ENCODE peak calls at places on chromosomes 16 and 17, in ten cellular contexts. O is brain microvascular endothelial cell; U is osteocyte; W is kidney; Z is B cell; P is RWPE1; M is psoas muscle; K is omental fat pad; T is CD4-positive, alpha-beta T cell; S is GM12865. Y is an unnamed sample.

GRCh38 chr17:74089869-74090464 is 113.5 kb upstream of the RPL38 start:
- DNase-seq in W (no peak), O (peak), S (peak), U (no peak), Z (no peak), M (no peak), T (no peak), K (no peak), P (no peak), Y (peak)

GRCh38 chr17:77914440-77915254 is 43.9 kb upstream of the TNRC6C start:
- DNase-seq in M (no peak), P (peak), K (no peak), T (no peak), O (no peak), S (no peak), U (no peak), W (no peak), Z (no peak), Y (no peak)

GRCh38 chr16:324451-325334 is 27.8 kb downstream of the AXIN1 start:
- DNase-seq in K (no peak), S (peak), W (no peak), U (no peak), Z (peak), M (no peak), T (peak), O (no peak), P (no peak), Y (no peak)

GRCh38 chr17:78023042-78023441 is 64.5 kb downstream of the TNRC6C start:
- DNase-seq in S (no peak), O (no peak), K (no peak), Z (no peak), T (no peak), M (no peak), W (no peak), U (no peak), P (no peak), Y (no peak)

GRCh38 chr16:76639685-76640289 is 362.6 kb downstream of the CNTNAP4 start:
- DNase-seq in M (no peak), W (no peak), O (no peak), P (peak), K (no peak), S (peak), Z (no peak), T (no peak), U (no peak), Y (no peak)

GRCh38 chr17:13864551-13864950 is 204.8 kb upstream of the COX10 start:
- DNase-seq in T (no peak), P (no peak), Z (no peak), S (no peak), M (no peak), W (no peak), O (no peak), U (no peak), K (no peak), Y (no peak)

GRCh38 chr17:47957591-47958490 is at the start of gene PRR15L:
- DNase-seq in U (no peak), P (no peak), O (no peak), T (no peak), W (peak), S (no peak), K (no peak), M (no peak), Z (no peak), Y (peak)

GRCh38 chr17:1755993-1756306 is 5.9 kb upstream of the SERPINF1 start:
- DNase-seq in Z (no peak), U (no peak), M (no peak), W (no peak), T (no peak), K (no peak), O (no peak), P (no peak), S (no peak), Y (no peak)

GRCh38 chr17:14748036-14748715 is 447.3 kb downstream of the HS3ST3B1 start:
- DNase-seq in K (no peak), U (no peak), M (no peak), T (no peak), O (no peak), S (peak), W (no peak), Z (no peak), P (no peak), Y (no peak)

GRCh38 chr17:77543779-77544178 is 403.0 kb downstream of the SEC14L1 start:
- DNase-seq in O (no peak), U (no peak), K (no peak), T (no peak), Z (no peak), W (no peak), S (no peak), P (no peak), M (no peak), Y (no peak)

GRCh38 chr17:16075949-16076348 is 76.3 kb downstream of the TTC19 start:
- DNase-seq in K (no peak), T (no peak), Z (no peak), U (no peak), M (no peak), O (no peak), S (no peak), P (no peak), W (no peak), Y (no peak)

GRCh38 chr17:80575057-80575875 is 30.6 kb downstream of the RPTOR start:
- DNase-seq in Z (peak), S (peak), U (peak), W (peak), M (peak), T (peak), P (peak), K (peak), O (peak), Y (peak)

GRCh38 chr16:12259258-12259657 is 282.7 kb downstream of the SNX29 start:
- DNase-seq in P (no peak), M (no peak), U (no peak), T (no peak), W (no peak), Z (no peak), K (no peak), S (no peak), O (no peak), Y (no peak)

GRCh38 chr16:88561485-88562369 is 8.5 kb upstream of the ZC3H18 start:
- DNase-seq in S (peak), M (peak), T (peak), O (peak), Z (peak), W (no peak), P (peak), U (no peak), K (no peak), Y (no peak)

GRCh38 chr17:31401456-31402254 is 10.2 kb downstream of the RAB11FIP4 start:
- DNase-seq in O (no peak), U (no peak), M (no peak), W (peak), K (no peak), P (no peak), S (no peak), T (no peak), Z (no peak), Y (no peak)

GRCh38 chr17:2140683-2141082 is 85.8 kb downstream of the HIC1 start:
- DNase-seq in S (no peak), M (no peak), K (no peak), Z (no peak), W (no peak), O (no peak), P (no peak), T (no peak), U (no peak), Y (no peak)

GRCh38 chr17:74477411-74477810 is 11.0 kb downstream of the CD300A start:
- DNase-seq in U (no peak), T (no peak), Z (no peak), P (no peak), W (no peak), M (no peak), K (no peak), O (no peak), S (no peak), Y (no peak)

GRCh38 chr16:1612320-1613111 is at the start of gene CRAMP1:
- DNase-seq in S (peak), Z (no peak), K (no peak), W (no peak), P (peak), T (peak), U (no peak), M (peak), O (peak), Y (peak)

GRCh38 chr17:4206945-4207344 is 56.8 kb downstream of the ANKFY1 start:
- DNase-seq in T (no peak), S (peak), O (peak), W (no peak), U (no peak), M (no peak), K (no peak), Z (no peak), P (no peak), Y (no peak)

GRCh38 chr17:64061157-64061898 is 40.9 kb upstream of the ICAM2 start:
- DNase-seq in O (no peak), T (no peak), W (no peak), K (no peak), Z (no peak), S (peak), P (no peak), U (no peak), M (no peak), Y (no peak)

GRCh38 chr16:28925386-28926228 is 569 bp upstream of the RABEP2 start:
- DNase-seq in K (no peak), U (no peak), P (peak), M (peak), Z (peak), T (peak), W (peak), O (peak), S (peak), Y (no peak)

GRCh38 chr17:35731239-35731931 is at the start of gene RASL10B:
- DNase-seq in U (no peak), S (no peak), Z (no peak), T (peak), O (peak), M (peak), W (peak), K (no peak), P (peak), Y (peak)

GRCh38 chr16:88352261-88353200 is 30.2 kb upstream of the ZNF469 start:
- DNase-seq in M (no peak), O (no peak), Z (no peak), W (peak), U (no peak), T (no peak), K (no peak), P (no peak), S (no peak), Y (no peak)

GRCh38 chr16:22424161-22424937 is 49.9 kb upstream of the CDR2 start:
- DNase-seq in O (no peak), K (no peak), T (no peak), M (peak), P (no peak), U (peak), S (no peak), W (no peak), Z (no peak), Y (no peak)

GRCh38 chr17:1779571-1780074 is 17.8 kb downstream of the SERPINF1 start:
- DNase-seq in O (peak), M (peak), Z (no peak), W (peak), T (no peak), P (peak), S (no peak), U (no peak), K (peak), Y (no peak)

GRCh38 chr17:19614900-19615299 is 33.7 kb upstream of the ALDH3A2 start:
- DNase-seq in K (no peak), S (no peak), T (no peak), U (no peak), Z (no peak), M (no peak), W (no peak), P (no peak), O (no peak), Y (no peak)
- TF ChIP-seq CTCF in K (no peak), S (no peak), T (no peak), U (no peak), Z (no peak), M (no peak), W (no peak), P (no peak), O (peak), Y (no peak)

DNA sequence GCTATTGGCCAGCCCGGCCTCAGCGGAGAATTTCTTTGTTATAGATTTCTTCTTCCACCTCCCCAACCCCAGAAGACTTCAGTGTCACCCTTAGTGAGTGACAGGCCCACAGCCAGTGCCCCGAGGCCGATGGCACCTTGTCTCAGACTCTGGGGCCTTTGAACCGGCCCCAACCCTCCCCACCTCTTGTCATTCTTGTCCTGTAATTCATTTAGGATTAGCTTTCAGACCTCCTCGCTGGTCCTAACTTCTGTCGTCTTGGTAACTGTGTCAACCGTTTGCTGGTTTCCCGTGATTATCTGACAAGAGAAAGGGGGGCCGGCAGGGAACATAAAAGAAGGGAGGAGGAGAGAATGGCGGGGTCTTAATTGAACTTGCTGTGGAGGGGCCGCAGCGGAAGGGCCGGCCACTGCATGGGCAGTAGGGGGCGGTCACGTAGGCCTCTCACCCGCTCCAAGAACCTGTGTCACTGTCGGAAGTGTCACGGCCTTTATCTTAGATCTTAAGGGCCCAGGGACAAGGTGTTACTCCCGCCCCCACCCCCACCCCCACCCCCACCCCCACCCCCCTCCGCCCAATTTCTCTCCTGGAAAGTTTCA is 46.5 kb upstream of the GSE1 start:
- DNase-seq in P (no peak), Z (no peak), W (no peak), S (no peak), O (no peak), T (no peak), U (no peak), K (no peak), M (no peak), Y (no peak)
- TF ChIP-seq CTCF in P (no peak), Z (no peak), W (no peak), S (no peak), O (no peak), T (no peak), U (no peak), K (no peak), M (no peak), Y (peak)

GRCh38 chr17:56633681-56634080 is 40.2 kb downstream of the NOG start:
- DNase-seq in W (no peak), M (no peak), K (no peak), O (no peak), T (no peak), U (no peak), Z (no peak), P (no peak), S (no peak), Y (no peak)

GRCh38 chr17:56637254-56637653 is 43.8 kb downstream of the NOG start:
- DNase-seq in Z (no peak), O (no peak), W (no peak), K (no peak), T (no peak), P (no peak), M (no peak), S (no peak), U (no peak), Y (no peak)

GRCh38 chr17:56636276-56636675 is 42.8 kb downstream of the NOG start:
- DNase-seq in K (no peak), W (no peak), P (no peak), Z (no peak), M (no peak), T (no peak), U (no peak), O (no peak), S (no peak), Y (no peak)

GRCh38 chr17:56638536-56639177 is 45.2 kb downstream of the NOG start:
- DNase-seq in U (no peak), O (no peak), S (no peak), M (no peak), K (no peak), W (no peak), T (no peak), P (no peak), Z (no peak), Y (no peak)

DNA sequence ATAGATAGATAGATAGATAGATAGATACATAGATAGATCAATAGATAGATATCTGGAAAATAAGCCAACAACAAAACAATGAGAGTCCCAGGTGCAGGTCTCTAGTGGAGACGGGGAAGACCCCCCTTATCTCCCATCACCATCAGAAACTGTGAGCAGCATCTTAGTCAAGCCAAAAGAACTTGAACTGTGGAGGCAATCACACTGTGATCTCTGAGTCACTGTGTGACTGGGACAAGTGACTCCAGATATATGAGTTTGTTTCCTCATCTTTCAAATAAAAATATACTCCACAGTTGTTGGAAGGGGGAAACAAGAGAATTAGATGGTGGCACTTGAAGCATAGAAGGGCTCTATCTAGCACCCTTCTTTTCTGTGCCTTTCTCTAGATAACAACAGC is 42.1 kb downstream of the NOG start:
- DNase-seq in W (no peak), T (no peak), K (no peak), Z (no peak), S (no peak), O (no peak), P (no peak), U (no peak), M (no peak), Y (no peak)
- TF ChIP-seq CTCF in W (no peak), T (no peak), K (no peak), Z (no peak), S (no peak), O (no peak), P (no peak), U (no peak), M (no peak), Y (no peak)

GRCh38 chr16:51556694-51557327 is 405.7 kb upstream of the SALL1 start:
- DNase-seq in M (no peak), U (no peak), W (no peak), T (no peak), K (no peak), P (peak), O (peak), S (no peak), Z (no peak), Y (no peak)
- TF ChIP-seq CTCF in M (no peak), U (no peak), W (no peak), T (no peak), K (no peak), P (no peak), O (peak), S (no peak), Z (no peak), Y (no peak)

Y was measured in progenitor cell of endocrine pancreas.